ENCODE peak calls at places on chromosome 14, in six cellular contexts. X is HL-60, B is GM23338, S is A549, P is K562, E is SK-N-SH. M is an unnamed sample.

GRCh38 chr14:51039285-51039684 is 55.6 kb downstream of the TRIM9 start:
- DNase-seq in P (no peak), X (peak; percentile 15), B (no peak), E (no peak), S (no peak), M (no peak)

GRCh38 chr14:62081012-62081612 is 318.9 kb downstream of the SNAPC1 start:
- DNase-seq in P (no peak), B (no peak), X (no peak), E (no peak), S (no peak), M (no peak)

GRCh38 chr14:72433511-72433910 is 460.4 kb downstream of the DPF3 start:
- DNase-seq in B (no peak), P (no peak), S (peak; percentile 22), E (no peak), X (no peak), M (no peak)

GRCh38 chr14:51512321-51512720 is 139.4 kb upstream of the FRMD6 start:
- DNase-seq in S (no peak), B (no peak), X (no peak), E (no peak), P (no peak), M (no peak)

GRCh38 chr14:53670701-53671100 is 285.9 kb downstream of the BMP4 start:
- DNase-seq in P (no peak), E (no peak), S (peak; percentile 5), X (no peak), B (no peak), M (no peak)

GRCh38 chr14:68127166-68127565 is 307.6 kb downstream of the RAD51B start:
- DNase-seq in B (no peak), X (no peak), P (no peak), E (no peak), S (no peak), M (no peak)

GRCh38 chr14:67641902-67642749 is 22.4 kb downstream of the ARG2 start:
- DNase-seq in E (no peak), P (no peak), B (no peak), S (no peak), X (no peak), M (no peak)

GRCh38 chr14:54083549-54084239 is 127.1 kb upstream of the BMP4 start:
- DNase-seq in S (no peak), P (no peak), E (no peak), B (no peak), X (no peak), M (no peak)

GRCh38 chr14:37992489-37992888 is 215.2 kb upstream of the SSTR1 start:
- DNase-seq in B (peak; percentile 21), E (no peak), P (no peak), S (no peak), X (no peak), M (no peak)
- TF ChIP-seq REST in B (no peak), E (no peak), P (no peak), S (no peak), X (no peak), M (no peak)

DNA sequence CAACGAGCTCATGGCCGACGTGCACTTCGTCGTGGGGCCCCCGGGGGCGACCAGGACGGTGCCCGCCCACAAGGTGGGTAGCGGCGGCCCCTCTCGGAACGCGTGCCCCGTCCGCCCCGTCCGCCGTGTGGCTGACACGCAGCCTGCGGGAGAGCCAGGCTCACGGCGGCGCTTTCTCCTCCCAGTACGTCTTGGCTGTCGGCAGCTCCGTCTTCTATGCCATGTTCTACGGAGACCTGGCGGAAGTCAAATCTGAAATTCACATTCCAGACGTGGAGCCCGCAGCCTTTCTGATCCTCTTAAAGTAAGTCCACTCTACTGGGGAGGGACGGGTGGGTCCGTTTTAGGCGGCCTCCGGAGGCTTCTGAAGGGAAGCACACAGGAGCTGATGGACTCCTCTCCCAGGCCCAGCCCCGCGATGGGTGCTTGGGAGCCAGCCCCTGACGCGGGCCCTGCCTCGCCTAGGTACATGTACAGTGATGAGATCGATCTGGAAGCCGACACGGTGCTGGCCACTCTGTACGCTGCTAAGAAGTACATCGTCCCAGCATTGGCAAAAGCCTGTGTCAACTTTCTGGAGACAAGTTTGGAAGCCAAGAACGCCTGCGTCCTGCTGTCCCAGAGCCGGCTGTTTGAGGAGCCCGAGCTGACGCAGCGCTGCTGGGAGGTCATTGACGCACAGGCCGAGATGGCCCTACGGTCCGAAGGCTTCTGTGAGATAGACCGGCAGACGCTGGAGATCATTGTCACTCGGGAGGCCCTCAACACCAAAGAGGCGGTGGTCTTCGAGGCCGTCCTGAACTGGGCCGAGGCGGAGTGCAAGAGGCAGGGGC is 1.1 kb downstream of the BTBD6 start:
- DNase-seq in P (no peak), B (peak; percentile 52), S (peak; percentile 24), E (peak; percentile 68), X (no peak), M (no peak)
- TF ChIP-seq CTCF in P (no peak), B (no peak), S (no peak), E (no peak), X (no peak), M (no peak)

GRCh38 chr14:96754845-96755184 is 42.4 kb upstream of the VRK1 start:
- DNase-seq in S (no peak), X (no peak), P (no peak), B (peak; percentile 46), E (no peak), M (no peak)
- TF ChIP-seq REST in S (no peak), X (no peak), P (no peak), B (no peak), E (no peak), M (no peak)

GRCh38 chr14:98170580-98170979 is 1101.4 kb downstream of the BCL11B start:
- DNase-seq in E (no peak), X (no peak), S (no peak), B (no peak), P (no peak), M (no peak)

GRCh38 chr14:98172243-98172778 is 1099.7 kb downstream of the BCL11B start:
- DNase-seq in B (no peak), X (no peak), P (no peak), E (no peak), S (no peak), M (no peak)

GRCh38 chr14:98173291-98173690 is 1098.7 kb downstream of the BCL11B start:
- DNase-seq in S (no peak), X (no peak), E (no peak), P (no peak), B (no peak), M (no peak)

GRCh38 chr14:98174031-98174430 is 1098.0 kb downstream of the BCL11B start:
- DNase-seq in P (no peak), S (no peak), B (no peak), X (no peak), E (no peak), M (no peak)

DNA sequence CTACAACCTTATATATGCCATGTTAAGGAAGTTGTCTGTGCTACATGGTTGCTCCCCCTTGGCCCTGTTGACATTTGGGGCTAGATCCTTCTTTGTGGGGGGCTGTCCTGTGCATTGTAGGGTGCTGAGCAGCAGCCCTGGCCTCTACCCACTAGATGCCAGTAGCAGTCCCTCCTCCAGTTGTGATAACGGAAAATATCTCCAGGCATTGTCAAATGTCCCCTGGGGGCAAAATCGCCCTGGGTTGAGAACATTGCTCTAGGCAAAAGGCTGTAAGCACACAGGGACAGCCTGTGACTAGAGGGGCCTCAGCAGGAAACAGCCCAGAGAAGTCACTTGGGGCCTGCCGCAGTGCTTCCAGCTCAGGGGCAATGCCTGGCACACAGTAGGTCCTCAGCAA is 1100.3 kb downstream of the BCL11B start:
- DNase-seq in E (no peak), P (no peak), X (no peak), S (no peak), B (no peak), M (no peak)
- TF ChIP-seq CTCF in E (no peak), P (no peak), X (no peak), S (no peak), B (no peak), M (no peak)

DNA sequence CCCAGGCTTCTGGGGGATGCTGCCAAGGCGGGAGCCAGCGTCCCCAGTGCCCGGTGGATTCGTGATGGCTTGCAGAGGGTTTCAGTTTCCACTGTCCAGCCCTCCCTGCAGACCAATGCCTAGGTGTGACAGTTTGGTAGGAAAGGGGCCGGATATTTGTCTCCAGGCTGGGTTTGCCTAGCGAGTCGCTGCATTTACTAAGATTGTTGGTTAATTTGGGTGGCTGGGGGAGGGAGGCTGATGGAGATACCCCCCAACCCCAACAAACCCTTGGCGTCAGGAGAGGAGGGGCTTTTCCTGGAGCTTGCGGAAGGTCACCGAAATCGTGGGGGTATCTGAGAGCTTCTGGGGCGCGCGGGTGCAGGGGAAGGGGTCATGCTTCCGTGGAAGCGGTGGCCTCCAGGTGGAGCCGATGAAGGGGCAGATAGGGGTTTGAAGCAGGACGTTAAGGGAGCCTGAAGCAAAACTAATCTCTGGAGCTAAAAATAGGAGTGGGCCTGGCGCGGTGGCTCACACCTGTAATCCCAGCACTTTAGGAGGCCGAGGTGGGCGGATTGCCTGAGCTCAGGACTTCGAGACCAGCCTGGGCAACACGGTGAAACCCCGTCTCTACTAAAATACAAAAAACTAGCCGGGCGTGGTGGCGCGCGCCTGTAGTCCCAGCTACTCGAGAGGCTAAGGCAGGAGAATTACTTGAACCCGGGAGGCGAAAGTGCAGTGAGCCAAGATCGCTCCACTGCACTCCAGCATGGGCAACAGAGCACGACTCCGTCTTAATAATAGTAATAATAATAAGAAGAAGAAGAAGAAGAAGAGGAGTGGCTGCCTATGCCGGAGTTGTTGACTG is 1.1 kb upstream of the CDC42BPB start:
- DNase-seq in B (no peak), X (no peak), E (peak; percentile 65), P (no peak), S (no peak), M (no peak)
- TF ChIP-seq REST in B (no peak), X (no peak), E (no peak), P (no peak), S (no peak), M (no peak)

GRCh38 chr14:79586401-79586800 is 624.9 kb downstream of the DIO2 start:
- DNase-seq in P (no peak), X (no peak), B (no peak), S (peak; percentile 29), E (no peak), M (no peak)

GRCh38 chr14:79587194-79587593 is 624.1 kb downstream of the DIO2 start:
- DNase-seq in S (no peak), E (no peak), P (no peak), X (no peak), B (no peak), M (no peak)

GRCh38 chr14:79585845-79586244 is 625.5 kb downstream of the DIO2 start:
- DNase-seq in B (no peak), S (peak; percentile 24), X (no peak), P (no peak), E (no peak), M (no peak)

GRCh38 chr14:79583738-79584405 is 627.4 kb downstream of the DIO2 start:
- DNase-seq in S (peak; percentile 21), E (no peak), B (no peak), X (no peak), P (no peak), M (no peak)

DNA sequence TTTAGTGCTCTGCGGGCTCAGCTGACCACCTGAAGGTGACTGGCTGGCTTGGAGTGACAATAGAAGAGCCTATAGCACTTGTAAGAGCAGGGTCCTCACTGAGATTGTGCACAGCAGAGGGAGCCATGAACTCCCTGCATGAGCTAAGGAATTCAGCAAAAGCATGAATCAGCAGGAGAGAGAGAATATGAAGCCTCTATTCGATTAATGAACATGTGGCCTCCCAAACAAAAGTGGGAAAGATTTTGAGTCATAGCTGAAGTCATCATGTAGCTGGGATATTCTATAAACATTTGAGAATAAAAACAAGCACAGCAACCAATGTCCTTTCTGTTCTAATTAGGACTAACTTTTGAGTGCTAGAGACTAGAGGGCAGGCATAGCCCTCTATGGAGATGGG is 626.6 kb downstream of the DIO2 start:
- DNase-seq in P (no peak), B (no peak), X (no peak), E (no peak), S (peak; percentile 61), M (no peak)
- TF ChIP-seq CTCF in P (no peak), B (no peak), X (no peak), E (peak; percentile 57), S (peak; percentile 25), M (no peak)